ENCODE peak calls at places on chromosomes 11 and 22, in five cellular contexts. One of them, this sample, is unnamed.

GRCh38 chr11:68999093-68999747 is 13.8 kb downstream of the MRGPRF start:
- DNase-seq in tibial nerve: no peak
- DNase-seq in endothelial cell of umbilical vein: no peak
- DNase-seq in GM13977: no peak
- DNase-seq in K562: no peak
- DNase-seq in this sample: no peak

GRCh38 chr11:19903620-19904069 is 191.0 kb downstream of the NAV2 start:
- DNase-seq in GM13977: peak
- DNase-seq in endothelial cell of umbilical vein: peak
- DNase-seq in K562: peak
- DNase-seq in tibial nerve: peak
- DNase-seq in this sample: no peak

GRCh38 chr11:92384316-92384715 is 159.7 kb downstream of the FAT3 start:
- DNase-seq in K562: no peak
- DNase-seq in GM13977: no peak
- DNase-seq in endothelial cell of umbilical vein: no peak
- DNase-seq in tibial nerve: no peak
- DNase-seq in this sample: no peak

GRCh38 chr11:92329644-92330043 is 105.0 kb downstream of the FAT3 start:
- DNase-seq in K562: no peak
- DNase-seq in tibial nerve: no peak
- DNase-seq in endothelial cell of umbilical vein: no peak
- DNase-seq in GM13977: no peak
- DNase-seq in this sample: no peak

GRCh38 chr11:26541870-26542269 is 30.2 kb downstream of the MUC15 start:
- DNase-seq in endothelial cell of umbilical vein: no peak
- DNase-seq in tibial nerve: no peak
- DNase-seq in GM13977: no peak
- DNase-seq in K562: no peak
- DNase-seq in this sample: no peak

GRCh38 chr22:44995715-44996114 is 14.1 kb downstream of the PHF21B start:
- DNase-seq in endothelial cell of umbilical vein: no peak
- DNase-seq in tibial nerve: no peak
- DNase-seq in GM13977: no peak
- DNase-seq in K562: no peak
- DNase-seq in this sample: no peak

GRCh38 chr22:47259990-47260389 is 497.5 kb downstream of the TBC1D22A start:
- DNase-seq in GM13977: no peak
- DNase-seq in K562: peak
- DNase-seq in tibial nerve: no peak
- DNase-seq in endothelial cell of umbilical vein: no peak
- DNase-seq in this sample: no peak

GRCh38 chr11:102254047-102254446 is 63.2 kb upstream of the BIRC3 start:
- DNase-seq in tibial nerve: no peak
- DNase-seq in endothelial cell of umbilical vein: no peak
- DNase-seq in GM13977: no peak
- DNase-seq in K562: peak
- DNase-seq in this sample: no peak

GRCh38 chr11:134592391-134592990 is 180.4 kb upstream of the B3GAT1 start:
- DNase-seq in tibial nerve: no peak
- DNase-seq in K562: peak
- DNase-seq in GM13977: no peak
- DNase-seq in endothelial cell of umbilical vein: peak
- DNase-seq in this sample: peak

GRCh38 chr22:27463121-27463520 is 338.4 kb downstream of the MN1 start:
- DNase-seq in endothelial cell of umbilical vein: no peak
- DNase-seq in tibial nerve: no peak
- DNase-seq in GM13977: no peak
- DNase-seq in K562: no peak
- DNase-seq in this sample: no peak

DNA sequence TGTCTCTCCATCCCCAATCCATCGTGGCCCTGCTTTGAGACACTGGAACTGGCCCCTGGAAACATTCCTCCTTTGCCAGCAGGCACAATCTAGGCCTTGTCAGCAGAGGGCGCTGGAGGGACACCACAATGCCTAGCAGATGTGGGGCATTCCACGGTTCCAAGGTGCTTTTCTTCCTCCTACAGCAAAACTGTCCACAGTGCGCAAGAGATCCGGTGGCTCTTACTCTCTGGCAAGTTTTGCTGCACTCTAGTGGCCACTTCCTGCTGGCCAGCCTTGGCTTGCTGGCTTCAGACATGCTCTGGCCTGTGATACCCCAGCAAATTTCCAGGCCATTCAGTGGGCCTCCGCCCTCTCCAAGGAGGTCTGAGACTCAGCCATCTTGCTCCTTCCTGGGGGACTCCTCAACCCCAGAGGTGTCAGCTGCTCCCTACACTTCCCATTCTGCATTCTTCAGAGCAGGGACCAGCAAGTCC is 17.1 kb upstream of the RBM4B start:
- DNase-seq in endothelial cell of umbilical vein: peak
- DNase-seq in GM13977: peak
- DNase-seq in K562: peak
- DNase-seq in tibial nerve: peak
- DNase-seq in this sample: peak
- TF ChIP-seq CTCF in endothelial cell of umbilical vein: peak
- TF ChIP-seq CTCF in GM13977: peak
- TF ChIP-seq CTCF in K562: peak
- TF ChIP-seq CTCF in tibial nerve: peak
- TF ChIP-seq CTCF in this sample: peak

GRCh38 chr22:24106385-24107381 is 74.6 kb upstream of the SUSD2 start:
- DNase-seq in tibial nerve: no peak
- DNase-seq in endothelial cell of umbilical vein: peak
- DNase-seq in K562: no peak
- DNase-seq in GM13977: peak
- DNase-seq in this sample: no peak
- TF ChIP-seq CTCF in tibial nerve: peak
- TF ChIP-seq CTCF in endothelial cell of umbilical vein: no peak
- TF ChIP-seq CTCF in K562: no peak
- TF ChIP-seq CTCF in GM13977: peak
- TF ChIP-seq CTCF in this sample: peak

GRCh38 chr22:42990131-42990838 is 24.7 kb downstream of the PACSIN2 start:
- DNase-seq in K562: no peak
- DNase-seq in tibial nerve: no peak
- DNase-seq in GM13977: no peak
- DNase-seq in endothelial cell of umbilical vein: peak
- DNase-seq in this sample: no peak
- TF ChIP-seq CTCF in K562: no peak
- TF ChIP-seq CTCF in tibial nerve: no peak
- TF ChIP-seq CTCF in GM13977: peak
- TF ChIP-seq CTCF in endothelial cell of umbilical vein: peak
- TF ChIP-seq CTCF in this sample: peak

DNA sequence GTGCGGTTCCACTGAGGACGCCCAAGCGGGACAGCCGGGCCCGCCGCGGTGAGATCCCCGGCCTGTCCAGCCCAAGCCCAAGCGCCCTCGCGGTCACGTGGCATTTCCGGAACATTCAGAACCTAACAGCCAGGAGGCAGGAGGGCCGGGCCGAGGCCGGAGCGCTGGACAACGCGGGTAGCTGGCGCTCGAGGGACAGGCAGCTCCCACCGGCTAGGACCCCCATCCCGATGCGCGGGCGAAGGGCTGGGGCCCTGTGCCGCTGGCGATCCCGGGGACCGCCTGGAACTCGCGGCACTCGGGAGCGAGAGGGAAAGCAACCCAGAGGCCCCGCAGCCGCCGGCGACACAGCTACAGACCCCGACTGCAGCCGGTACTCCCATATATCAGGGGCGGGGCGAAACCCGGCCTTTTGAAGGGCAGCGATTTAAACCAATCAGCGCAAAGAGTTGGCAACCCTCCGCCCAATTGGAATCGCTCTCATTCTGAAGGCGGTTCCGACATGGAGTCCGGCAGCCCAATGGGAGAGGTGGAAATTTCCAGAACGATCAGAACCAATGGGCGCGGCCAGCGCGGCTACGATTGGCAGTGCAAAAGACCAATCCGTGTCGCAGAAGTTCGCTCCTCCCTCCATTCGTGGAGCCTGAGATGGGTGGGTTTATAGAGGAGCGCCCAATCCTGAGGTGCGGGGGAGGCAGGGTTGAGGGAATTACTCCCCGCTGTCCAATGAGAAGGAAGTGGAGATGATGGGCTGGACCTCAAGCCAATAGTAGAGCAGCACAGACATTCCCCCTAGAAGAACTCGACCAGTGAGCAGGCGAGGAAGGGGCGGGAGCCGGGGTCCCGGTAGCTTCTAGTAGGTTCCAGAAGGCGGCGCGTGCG is at the start of gene STIP1:
- DNase-seq in K562: peak
- DNase-seq in tibial nerve: peak
- DNase-seq in endothelial cell of umbilical vein: peak
- DNase-seq in GM13977: peak
- DNase-seq in this sample: peak
- TF ChIP-seq CTCF in K562: peak
- TF ChIP-seq CTCF in tibial nerve: peak
- TF ChIP-seq CTCF in endothelial cell of umbilical vein: peak
- TF ChIP-seq CTCF in GM13977: peak
- TF ChIP-seq CTCF in this sample: peak

DNA sequence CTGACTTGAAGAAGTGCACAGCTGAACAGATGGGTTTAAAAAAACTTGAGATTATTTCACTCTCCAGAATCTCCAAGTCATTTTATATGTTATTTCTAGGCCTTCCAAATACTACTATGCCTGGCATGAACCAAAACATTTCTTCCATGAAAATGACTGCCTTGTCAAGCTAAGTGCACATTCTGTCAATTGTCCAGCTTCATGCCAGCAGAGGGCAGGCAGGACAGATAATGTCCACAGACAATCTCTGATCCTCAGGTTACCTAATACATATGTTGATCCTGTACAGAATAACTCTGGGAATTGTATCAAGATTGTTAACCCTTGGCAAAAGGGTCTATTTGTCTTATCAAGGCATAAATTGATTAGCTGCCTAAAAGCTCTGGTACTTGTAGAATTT is 229.5 kb downstream of the AASDHPPT start:
- DNase-seq in tibial nerve: no peak
- DNase-seq in endothelial cell of umbilical vein: no peak
- DNase-seq in GM13977: no peak
- DNase-seq in K562: no peak
- DNase-seq in this sample: no peak
- TF ChIP-seq CTCF in tibial nerve: no peak
- TF ChIP-seq CTCF in endothelial cell of umbilical vein: no peak
- TF ChIP-seq CTCF in GM13977: no peak
- TF ChIP-seq CTCF in K562: no peak
- TF ChIP-seq CTCF in this sample: peak

DNA sequence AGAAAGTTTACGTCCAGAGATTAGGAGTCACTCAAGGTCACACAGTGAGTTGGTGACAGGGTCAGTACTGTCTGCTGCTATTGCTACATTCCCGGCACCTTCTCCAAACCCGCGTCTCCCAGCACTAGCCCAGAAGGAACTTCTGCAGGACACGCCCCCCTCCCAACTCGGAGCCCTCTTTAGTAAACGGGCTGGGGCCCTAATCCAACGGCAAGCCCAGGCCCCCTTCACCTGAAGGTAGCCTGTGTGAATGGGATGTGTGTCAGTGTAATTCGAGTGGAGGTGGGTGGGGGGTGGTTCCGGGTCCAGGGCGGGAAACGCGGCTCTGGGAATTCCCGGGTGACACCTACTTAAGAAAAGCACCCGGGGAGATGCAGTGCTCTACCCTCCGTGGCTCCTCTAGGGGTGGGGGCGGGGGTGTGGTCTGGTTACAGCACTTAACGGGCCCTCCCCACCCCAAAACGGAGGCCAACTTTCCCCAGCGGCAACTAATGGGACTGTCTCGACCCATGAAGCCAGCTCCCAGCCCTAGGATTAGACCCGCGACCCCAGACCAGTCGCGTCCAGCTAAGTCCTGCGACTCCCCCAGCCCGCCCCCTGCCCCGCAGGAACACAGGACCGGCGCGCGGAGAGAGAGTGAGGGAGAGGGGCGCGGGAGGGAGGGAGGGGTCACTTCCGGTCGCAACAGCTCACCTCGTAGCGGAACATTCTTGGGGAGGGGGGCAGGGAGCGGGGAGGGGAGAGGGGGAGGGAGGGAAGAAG is 468 bp downstream of the PATL1 start:
- DNase-seq in endothelial cell of umbilical vein: peak
- DNase-seq in GM13977: peak
- DNase-seq in tibial nerve: peak
- DNase-seq in K562: peak
- DNase-seq in this sample: no peak
- TF ChIP-seq CTCF in endothelial cell of umbilical vein: peak
- TF ChIP-seq CTCF in GM13977: no peak
- TF ChIP-seq CTCF in tibial nerve: peak
- TF ChIP-seq CTCF in K562: peak
- TF ChIP-seq CTCF in this sample: peak

GRCh38 chr11:46347637-46348311 is 511 bp downstream of the DGKZ start:
- DNase-seq in K562: no peak
- DNase-seq in tibial nerve: no peak
- DNase-seq in endothelial cell of umbilical vein: no peak
- DNase-seq in GM13977: no peak
- DNase-seq in this sample: no peak

GRCh38 chr11:46345131-46345597 is 2.1 kb upstream of the DGKZ start:
- DNase-seq in tibial nerve: no peak
- DNase-seq in endothelial cell of umbilical vein: peak
- DNase-seq in K562: peak
- DNase-seq in GM13977: peak
- DNase-seq in this sample: no peak

GRCh38 chr11:46343520-46343919 is 3.7 kb upstream of the DGKZ start:
- DNase-seq in K562: no peak
- DNase-seq in tibial nerve: no peak
- DNase-seq in endothelial cell of umbilical vein: no peak
- DNase-seq in GM13977: no peak
- DNase-seq in this sample: no peak

GRCh38 chr11:46346886-46347636 is at the start of gene DGKZ:
- DNase-seq in endothelial cell of umbilical vein: peak
- DNase-seq in K562: peak
- DNase-seq in GM13977: peak
- DNase-seq in tibial nerve: peak
- DNase-seq in this sample: no peak

DNA sequence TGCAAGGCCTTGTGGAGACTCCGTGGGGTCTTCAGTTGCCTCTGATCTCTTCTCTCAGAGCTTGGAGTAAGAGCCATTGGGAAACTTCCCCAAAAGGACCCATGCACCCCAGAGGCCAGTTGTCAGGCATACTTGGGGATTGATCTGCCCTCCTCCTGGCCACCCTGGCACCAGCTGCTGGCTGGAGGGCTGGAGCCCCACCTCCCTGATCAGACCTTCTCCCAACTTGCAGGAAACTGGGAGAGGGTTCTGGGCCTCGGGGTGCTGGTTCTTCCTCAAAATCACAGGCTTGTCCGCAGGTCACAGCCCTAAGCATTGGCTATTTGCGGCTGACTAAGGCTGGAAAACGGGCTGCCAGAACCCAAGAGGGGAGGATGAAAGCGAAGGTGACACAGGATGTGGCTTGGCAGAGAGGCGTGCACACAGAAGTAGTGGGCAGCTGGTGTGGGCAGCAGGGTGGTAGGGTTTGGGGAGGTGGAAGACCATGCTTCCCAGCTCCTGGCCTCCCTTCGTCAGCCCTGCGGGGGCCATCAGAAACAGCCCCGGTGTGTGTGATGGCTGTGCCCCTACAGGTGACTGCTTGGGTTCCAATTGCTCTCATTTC is 1.3 kb upstream of the DGKZ start:
- DNase-seq in GM13977: no peak
- DNase-seq in endothelial cell of umbilical vein: no peak
- DNase-seq in tibial nerve: no peak
- DNase-seq in K562: no peak
- DNase-seq in this sample: no peak
- TF ChIP-seq CTCF in GM13977: no peak
- TF ChIP-seq CTCF in endothelial cell of umbilical vein: no peak
- TF ChIP-seq CTCF in tibial nerve: no peak
- TF ChIP-seq CTCF in K562: no peak
- TF ChIP-seq CTCF in this sample: no peak

GRCh38 chr11:132028380-132029240 is 658.2 kb downstream of the NTM start:
- DNase-seq in GM13977: peak
- DNase-seq in tibial nerve: no peak
- DNase-seq in K562: peak
- DNase-seq in endothelial cell of umbilical vein: peak
- DNase-seq in this sample: no peak
- TF ChIP-seq CTCF in GM13977: peak
- TF ChIP-seq CTCF in tibial nerve: peak
- TF ChIP-seq CTCF in K562: no peak
- TF ChIP-seq CTCF in endothelial cell of umbilical vein: peak
- TF ChIP-seq CTCF in this sample: peak